ENCODE peak calls at places on chromosomes 4 and X, in four cellular contexts. V, W, N and D are unnamed samples.

GRCh38 chr4:185471235-185472062 is at the start of gene CCDC110:
- DNase-seq in W (peak; percentile 92), V (peak; percentile 82), N (peak; percentile 96), D (peak; percentile 98)

GRCh38 chr4:24583451-24584174 is 741 bp downstream of the DHX15 start:
- DNase-seq in V (no peak), W (peak; percentile 37), N (peak; percentile 72), D (peak; percentile 86)

GRCh38 chrX:40104649-40105015 is 6.9 kb upstream of the BCOR start:
- DNase-seq in N (no peak), V (no peak), W (peak; percentile 67), D (no peak)

GRCh38 chr4:76279462-76279861 is 27.1 kb upstream of the STBD1 start:
- DNase-seq in V (no peak), W (no peak), N (no peak), D (no peak)

GRCh38 chr4:186932631-186933150 is 209.0 kb upstream of the FAT1 start:
- DNase-seq in W (peak; percentile 74), V (no peak), N (no peak), D (no peak)

GRCh38 chrX:104432321-104432720 is 133.7 kb upstream of the IL1RAPL2 start:
- DNase-seq in W (no peak), N (no peak), V (no peak), D (no peak)

GRCh38 chr4:163748474-163748873 is 254.0 kb downstream of the TMA16 start:
- DNase-seq in V (no peak), N (no peak), W (peak; percentile 25), D (no peak)

GRCh38 chrX:53440631-53441517 is 6.7 kb upstream of the HSD17B10 start:
- DNase-seq in W (peak; percentile 34), N (peak; percentile 3), V (peak; percentile 31), D (no peak)

GRCh38 chrX:150365953-150366911 is 3.1 kb downstream of the MAMLD1 start:
- DNase-seq in V (no peak), N (peak; percentile 53), W (peak; percentile 64), D (no peak)

GRCh38 chr4:94306713-94307112 is 35.9 kb downstream of the HPGDS start:
- DNase-seq in V (no peak), N (no peak), W (no peak), D (no peak)

GRCh38 chr4:62640296-62640695 is 1440.2 kb downstream of the ADGRL3 start:
- DNase-seq in W (no peak), N (no peak), V (no peak), D (no peak)

GRCh38 chr4:184924516-184924915 is 93.8 kb upstream of the HELT start:
- DNase-seq in N (no peak), V (no peak), W (no peak), D (peak; percentile 49)

GRCh38 chr4:138982754-138983153 is 32.8 kb upstream of the NOCT start:
- DNase-seq in W (no peak), N (no peak), V (no peak), D (no peak)

GRCh38 chrX:70445197-70445656 is 592 bp downstream of the DLG3 start:
- DNase-seq in W (no peak), N (no peak), V (no peak), D (no peak)

GRCh38 chr4:88211473-88212252 is 53.2 kb upstream of the ABCG2 start:
- DNase-seq in N (peak; percentile 56), W (peak; percentile 46), V (no peak), D (no peak)

GRCh38 chr4:8370835-8371234 is 69.7 kb downstream of the ACOX3 start:
- DNase-seq in V (no peak), N (no peak), W (no peak), D (no peak)

GRCh38 chr4:107760281-107760947 is 40.4 kb upstream of the PAPSS1 start:
- DNase-seq in W (peak; percentile 5), V (no peak), N (no peak), D (no peak)

GRCh38 chrX:108947205-108947604 is 210.8 kb upstream of the IRS4 start:
- DNase-seq in N (no peak), W (no peak), V (no peak), D (no peak)

GRCh38 chr4:32462944-32463343 is 1742.8 kb downstream of the PCDH7 start:
- DNase-seq in N (no peak), W (peak; percentile 3), V (no peak), D (no peak)

DNA sequence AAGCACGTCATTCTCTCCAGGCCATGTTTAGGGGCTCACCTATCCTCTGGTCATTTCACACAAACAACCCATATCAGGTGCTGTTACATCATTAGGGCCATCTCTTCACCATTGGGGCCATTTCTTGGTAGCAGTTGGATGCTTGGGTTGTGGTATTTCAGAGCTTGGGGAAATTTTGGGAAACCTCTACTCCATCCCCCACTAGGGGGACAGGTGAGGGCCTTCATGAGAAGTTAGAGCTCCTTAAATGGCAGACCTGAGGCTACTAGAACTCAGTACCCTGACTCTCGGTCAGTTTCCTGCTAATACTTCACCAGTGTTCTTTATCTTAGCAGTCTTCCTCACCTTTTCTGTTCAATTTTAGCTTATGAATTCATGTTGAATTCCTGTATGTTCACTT is 50.2 kb downstream of the ZNF827 start:
- DNase-seq in N (no peak), W (no peak), V (no peak), D (no peak)
- TF ChIP-seq CTCF in N (no peak), W (no peak), V (peak; percentile 22), D (peak; percentile 12)

GRCh38 chr4:157045507-157046127 is 30.3 kb upstream of the GLRB start:
- DNase-seq in V (no peak), N (peak; percentile 21), W (peak; percentile 80), D (no peak)

GRCh38 chr4:157048248-157048647 is 27.7 kb upstream of the GLRB start:
- DNase-seq in W (peak; percentile 88), N (no peak), V (peak; percentile 29), D (no peak)

GRCh38 chr4:157040380-157040779 is 35.6 kb upstream of the GLRB start:
- DNase-seq in N (no peak), V (no peak), W (no peak), D (no peak)

GRCh38 chr4:157043131-157043530 is 32.8 kb upstream of the GLRB start:
- DNase-seq in V (no peak), W (peak; percentile 51), N (peak; percentile 12), D (no peak)
- TF ChIP-seq CTCF in V (no peak), W (peak; percentile 34), N (no peak), D (peak; percentile 39)

DNA sequence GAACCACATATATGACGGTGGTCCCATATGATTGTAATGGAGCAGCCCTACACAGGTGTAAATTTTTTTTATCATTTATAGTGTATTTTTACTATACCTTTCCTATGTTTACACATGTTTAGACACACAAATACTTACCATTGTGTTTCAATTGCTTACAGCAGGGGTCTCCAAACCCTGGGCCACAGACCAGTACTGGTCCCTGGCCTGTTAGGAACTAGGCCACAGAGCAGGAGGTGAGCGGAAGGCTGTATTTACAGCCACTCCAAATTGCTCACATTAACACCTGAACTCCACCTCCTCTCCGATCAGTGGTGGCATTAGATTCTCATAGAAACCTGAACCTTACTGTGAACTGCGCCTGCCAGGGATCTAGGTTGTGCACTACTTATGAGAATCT is 201.8 kb upstream of the NDST4 start:
- DNase-seq in N (no peak), V (no peak), W (no peak), D (no peak)
- TF ChIP-seq CTCF in N (no peak), V (no peak), W (no peak), D (no peak)

GRCh38 chr4:112910109-112910736 is 139.2 kb upstream of the ANK2 start:
- DNase-seq in W (peak; percentile 13), N (peak; percentile 15), V (no peak), D (no peak)
- TF ChIP-seq CTCF in W (no peak), N (no peak), V (no peak), D (peak; percentile 46)

DNA sequence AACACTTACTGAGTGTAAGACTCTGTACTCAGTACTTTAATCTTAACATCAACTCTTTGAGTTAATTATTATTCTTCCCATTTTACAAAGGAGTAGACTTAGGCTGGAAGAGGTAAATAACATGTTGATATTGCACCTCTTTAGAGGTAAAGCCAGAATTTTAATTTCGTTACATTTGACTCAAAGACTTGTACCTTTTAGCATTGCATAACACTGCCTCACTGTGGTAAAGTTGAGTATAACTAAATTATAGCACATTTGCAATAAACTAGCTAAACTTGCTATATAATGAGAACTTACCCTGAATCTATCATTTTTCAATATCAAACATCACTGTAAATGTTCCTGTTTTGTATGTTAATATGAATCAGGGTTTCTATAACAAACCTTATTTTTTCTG is 218.5 kb downstream of the PRR32 start:
- DNase-seq in W (no peak), N (no peak), V (no peak), D (no peak)
- TF ChIP-seq CTCF in W (no peak), N (peak; percentile 37), V (peak; percentile 24), D (no peak)

GRCh38 chrX:12770440-12770839 is 20.8 kb upstream of the PRPS2 start:
- DNase-seq in W (peak; percentile 30), N (no peak), V (no peak), D (no peak)

GRCh38 chrX:12767856-12768255 is 23.4 kb upstream of the PRPS2 start:
- DNase-seq in V (no peak), N (no peak), W (no peak), D (no peak)

DNA sequence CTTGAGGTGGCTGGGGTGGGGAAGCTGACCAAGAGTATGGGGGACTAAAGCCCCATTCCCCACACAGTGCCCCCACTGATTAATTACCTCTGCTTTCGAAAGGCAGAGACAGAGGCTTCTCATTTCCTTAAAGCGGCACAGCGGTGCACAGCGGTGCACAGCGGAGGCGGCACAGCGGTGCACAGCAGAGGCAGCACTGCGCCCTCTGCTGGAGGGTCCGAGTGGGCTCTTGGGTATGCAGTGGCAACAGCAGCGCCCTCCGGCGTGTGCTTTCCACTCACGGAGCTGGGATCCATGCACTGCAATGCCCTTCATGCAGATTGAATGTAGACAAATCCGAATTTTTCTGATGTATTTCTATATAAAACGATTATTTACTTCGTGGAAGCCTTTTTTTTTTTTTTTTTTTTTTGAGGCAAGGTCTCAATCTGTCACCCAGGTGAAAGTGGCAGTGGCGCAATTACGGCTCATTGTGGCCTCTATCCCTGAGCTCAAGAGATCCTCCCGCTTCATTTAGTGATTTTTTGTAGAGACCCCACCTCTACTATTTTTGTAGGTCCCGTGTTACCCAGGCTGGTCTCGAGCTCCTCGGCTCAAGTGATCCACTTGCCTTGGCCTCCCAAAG is 19.7 kb upstream of the PRPS2 start:
- DNase-seq in V (no peak), W (peak; percentile 31), N (peak; percentile 64), D (no peak)
- TF ChIP-seq CTCF in V (peak; percentile 36), W (peak; percentile 75), N (peak; percentile 68), D (peak; percentile 62)

DNA sequence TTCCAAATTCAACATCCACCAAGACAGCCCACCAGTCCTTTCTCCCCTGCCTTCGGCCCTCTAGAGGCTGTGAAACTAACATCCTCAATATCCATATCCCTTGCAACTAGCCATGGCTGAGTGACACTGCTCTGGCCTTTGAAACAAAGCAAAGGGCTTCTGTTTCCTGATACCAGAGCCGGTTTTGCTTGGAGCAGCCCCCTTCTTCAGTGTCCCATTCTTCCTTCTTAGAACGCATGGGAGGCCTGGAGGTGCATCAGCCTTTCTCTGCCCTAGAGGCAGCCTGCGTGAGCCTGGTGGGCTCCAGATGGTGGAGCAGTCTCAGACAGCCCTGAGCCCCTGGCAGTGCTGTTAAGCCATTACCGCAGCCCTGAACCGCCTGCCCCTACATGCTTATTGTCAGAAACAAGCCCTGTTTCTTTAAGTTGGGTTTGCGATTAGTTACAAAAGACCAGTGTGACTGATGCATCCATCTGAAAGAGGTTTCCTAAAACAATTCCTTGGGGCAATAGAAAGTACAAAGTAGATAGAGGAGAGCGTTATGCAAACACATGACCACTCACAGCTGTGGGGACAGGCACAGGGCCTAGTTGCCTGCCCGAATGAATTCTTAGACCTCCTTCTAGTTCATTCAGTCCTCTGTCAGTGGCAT is 74.1 kb downstream of the EVC start:
- DNase-seq in V (no peak), W (no peak), N (no peak), D (peak; percentile 49)
- TF ChIP-seq CTCF in V (no peak), W (no peak), N (no peak), D (no peak)